ENCODE peak calls at places on chromosomes 12 and 14, in seven cellular contexts. U is lower leg skin, A is cardiac fibroblast, K is AG04449, O is SK-N-SH, S is fibroblast of pulmonary artery, J is BJ. H is an unnamed sample.

GRCh38 chr14:77868552-77869300 is 68.8 kb downstream of the ADCK1 start:
- DNase-seq in U (no peak), A (no peak), K (no peak), O (no peak), S (no peak), J (no peak), H (no peak)

GRCh38 chr12:89069431-89069830 is 282.9 kb downstream of the DUSP6 start:
- DNase-seq in U (no peak), A (no peak), K (no peak), O (no peak), S (peak), J (no peak), H (no peak)

GRCh38 chr12:2354151-2354991 is 301.6 kb downstream of the CACNA1C start:
- DNase-seq in U (no peak), A (no peak), K (no peak), O (no peak), S (no peak), J (no peak), H (no peak)

GRCh38 chr12:17456486-17456885 is 633.5 kb downstream of the RERGL start:
- DNase-seq in U (no peak), A (no peak), K (no peak), O (no peak), S (no peak), J (no peak), H (no peak)

GRCh38 chr12:81263072-81263471 is 185.2 kb downstream of the ACSS3 start:
- DNase-seq in U (no peak), A (no peak), K (no peak), O (no peak), S (no peak), J (no peak), H (no peak)

GRCh38 chr12:31589582-31589895 is 1.4 kb downstream of the DENND5B start:
- DNase-seq in U (peak), A (no peak), K (no peak), O (no peak), S (no peak), J (no peak), H (no peak)

GRCh38 chr12:25438638-25439037 is 114.4 kb downstream of the LMNTD1 start:
- DNase-seq in U (no peak), A (no peak), K (no peak), O (no peak), S (peak), J (no peak), H (no peak)

GRCh38 chr12:29155079-29155478 is 6.0 kb downstream of the FAR2 start:
- DNase-seq in U (no peak), A (peak), K (no peak), O (peak), S (no peak), J (no peak), H (no peak)

GRCh38 chr12:51128905-51129304 is 44.0 kb downstream of the TFCP2 start:
- DNase-seq in U (no peak), A (peak), K (no peak), O (no peak), S (peak), J (no peak), H (no peak)

GRCh38 chr14:60235440-60235839 is 13.6 kb upstream of the PPM1A start:
- DNase-seq in U (no peak), A (no peak), K (no peak), O (no peak), S (no peak), J (no peak), H (no peak)

GRCh38 chr14:101442451-101442850 is 118.8 kb upstream of the DIO3 start:
- DNase-seq in U (no peak), A (no peak), K (no peak), O (no peak), S (no peak), J (no peak), H (no peak)

DNA sequence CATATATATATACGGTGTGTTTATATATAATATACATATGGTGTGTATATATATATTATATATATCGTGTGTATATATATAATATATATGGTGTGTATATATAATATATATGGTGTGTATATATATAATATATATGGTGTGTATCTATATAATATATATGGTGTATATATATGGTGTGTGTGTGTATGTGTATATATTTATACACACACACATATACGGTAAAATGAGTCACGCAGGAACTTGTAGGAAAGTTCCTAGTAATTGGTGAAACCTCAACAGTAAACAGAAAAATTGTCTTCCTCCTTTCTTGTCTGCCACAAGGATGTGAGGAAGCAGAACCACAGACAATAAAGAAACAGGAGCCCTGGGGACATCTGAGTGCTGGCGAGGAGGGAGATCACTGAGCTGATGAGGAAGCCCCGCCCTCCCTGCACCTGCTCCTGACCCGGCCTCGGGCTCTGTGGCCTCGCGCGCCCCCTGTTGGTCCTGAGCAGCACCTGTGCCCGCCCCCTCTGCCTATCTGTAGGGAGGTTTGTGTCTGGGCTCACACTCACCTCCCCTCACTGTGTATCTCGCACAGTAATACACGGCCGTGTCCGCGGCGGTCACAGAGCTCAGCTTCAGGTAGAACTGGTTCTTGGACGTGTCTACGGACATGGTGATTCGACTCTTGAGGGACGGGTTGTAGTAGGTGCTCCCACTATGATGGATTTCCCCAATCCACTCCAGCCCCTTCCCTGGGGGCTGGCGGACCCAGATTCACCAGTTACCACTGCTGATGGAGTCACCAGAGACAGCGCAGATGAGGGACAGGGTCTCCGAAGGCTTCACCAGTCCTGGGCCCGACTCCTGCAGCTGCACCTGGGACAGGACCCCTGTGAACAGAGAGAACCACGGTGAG is 1079.4 kb downstream of the TMEM121 start:
- DNase-seq in U (no peak), A (no peak), K (no peak), O (peak), S (no peak), J (no peak), H (no peak)
- TF ChIP-seq CTCF in U (no peak), A (no peak), K (no peak), O (peak), S (no peak), J (no peak), H (no peak)

DNA sequence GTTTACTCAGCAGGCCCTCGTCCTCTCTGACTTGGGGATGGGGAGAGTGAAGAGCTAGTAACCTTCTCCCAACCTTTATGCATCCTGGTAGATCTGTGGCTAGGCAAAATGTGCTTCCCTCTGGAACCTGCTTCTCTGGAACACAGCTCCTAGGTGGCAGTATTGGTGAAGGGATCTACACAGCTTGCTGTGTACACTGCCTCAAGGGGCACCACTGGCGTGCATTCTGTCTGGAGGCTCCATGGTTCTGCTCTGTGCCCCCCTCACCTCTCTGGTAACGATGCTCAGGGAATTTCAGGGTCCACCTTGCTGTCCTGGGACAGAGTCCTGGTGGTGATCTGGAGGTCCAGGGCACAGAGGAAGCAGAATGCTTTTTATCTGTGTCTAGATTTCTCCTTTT is 43.5 kb upstream of the KCNA5 start:
- DNase-seq in U (no peak), A (no peak), K (no peak), O (no peak), S (no peak), J (no peak), H (no peak)
- TF ChIP-seq CTCF in U (no peak), A (no peak), K (no peak), O (peak), S (no peak), J (no peak), H (no peak)

GRCh38 chr12:108690191-108690518 is 41.2 kb downstream of the CORO1C start:
- DNase-seq in U (no peak), A (no peak), K (no peak), O (no peak), S (no peak), J (no peak), H (no peak)

GRCh38 chr12:108690799-108691153 is 40.5 kb downstream of the CORO1C start:
- DNase-seq in U (no peak), A (no peak), K (no peak), O (no peak), S (peak), J (no peak), H (no peak)

GRCh38 chr12:108691995-108692808 is 39.1 kb downstream of the CORO1C start:
- DNase-seq in U (peak), A (no peak), K (no peak), O (no peak), S (peak), J (no peak), H (no peak)

GRCh38 chr12:108691154-108691994 is 39.9 kb downstream of the CORO1C start:
- DNase-seq in U (peak), A (peak), K (peak), O (peak), S (peak), J (peak), H (peak)

GRCh38 chr12:108689314-108690190 is 41.8 kb downstream of the CORO1C start:
- DNase-seq in U (peak), A (peak), K (no peak), O (no peak), S (peak), J (no peak), H (no peak)
- TF ChIP-seq CTCF in U (no peak), A (no peak), K (no peak), O (peak), S (peak), J (no peak), H (no peak)

DNA sequence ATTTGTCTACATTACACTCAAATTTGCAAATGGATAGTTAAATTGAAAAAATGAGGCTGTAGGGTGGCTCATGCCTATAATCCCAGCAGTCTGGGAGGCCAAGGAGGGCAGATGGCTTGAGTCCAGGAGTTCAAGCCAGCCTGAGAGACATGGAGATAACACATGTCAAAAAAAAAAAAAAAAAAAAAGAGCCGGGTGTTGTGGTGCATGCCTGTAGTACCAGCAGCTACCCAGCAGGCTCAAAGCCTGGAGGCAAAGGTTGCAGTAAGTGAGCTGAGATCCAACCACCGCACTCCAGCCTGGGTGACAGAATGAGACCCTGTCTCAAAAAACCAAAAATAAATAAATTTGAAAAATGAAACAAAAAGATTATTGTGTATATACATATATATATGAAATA is 119.9 kb upstream of the MGAT4C start:
- DNase-seq in U (no peak), A (peak), K (no peak), O (peak), S (no peak), J (no peak), H (no peak)
- TF ChIP-seq CTCF in U (no peak), A (no peak), K (no peak), O (no peak), S (peak), J (no peak), H (peak)

GRCh38 chr12:102540856-102541385 is 60.6 kb upstream of the IGF1 start:
- DNase-seq in U (no peak), A (no peak), K (no peak), O (no peak), S (no peak), J (no peak), H (no peak)

GRCh38 chr12:102543931-102544485 is 63.6 kb upstream of the IGF1 start:
- DNase-seq in U (no peak), A (no peak), K (no peak), O (no peak), S (no peak), J (no peak), H (no peak)

GRCh38 chr12:102542816-102543448 is 62.6 kb upstream of the IGF1 start:
- DNase-seq in U (no peak), A (no peak), K (no peak), O (no peak), S (no peak), J (no peak), H (no peak)

GRCh38 chr12:102539651-102540553 is 59.5 kb upstream of the IGF1 start:
- DNase-seq in U (no peak), A (peak), K (peak), O (no peak), S (peak), J (peak), H (no peak)

GRCh38 chr12:102543494-102543893 is 63.1 kb upstream of the IGF1 start:
- DNase-seq in U (no peak), A (no peak), K (no peak), O (no peak), S (no peak), J (no peak), H (no peak)
- TF ChIP-seq CTCF in U (no peak), A (no peak), K (peak), O (peak), S (no peak), J (peak), H (peak)